ENCODE peak calls at places on chromosome 14, in four cellular contexts. I is foreskin fibroblast, L is fibroblast of lung, H is WTC11. J is an unnamed sample.

GRCh38 chr14:104856869-104857860 is 7.9 kb upstream of the CEP170B start:
- DNase-seq in I (no peak), L (no peak), H (no peak), J (no peak)

GRCh38 chr14:69879175-69880047 is at the start of gene SMOC1:
- DNase-seq in I (peak), L (peak), H (peak), J (no peak)

GRCh38 chr14:104976198-104977007 is 1.8 kb downstream of the AHNAK2 start:
- DNase-seq in I (peak), L (peak), H (peak), J (peak)

GRCh38 chr14:85187521-85187920 is 342.4 kb upstream of the FLRT2 start:
- DNase-seq in I (no peak), L (no peak), H (no peak), J (no peak)

GRCh38 chr14:79544671-79545070 is 666.6 kb downstream of the DIO2 start:
- DNase-seq in I (peak), L (peak), H (no peak), J (peak)

GRCh38 chr14:105091335-105092123 is 26.3 kb upstream of the GPR132 start:
- DNase-seq in I (peak), L (peak), H (no peak), J (no peak)

GRCh38 chr14:67569651-67570290 is 30.3 kb downstream of the PIGH start:
- DNase-seq in I (no peak), L (no peak), H (no peak), J (no peak)

GRCh38 chr14:75849496-75849895 is 132.3 kb downstream of the TGFB3 start:
- DNase-seq in I (no peak), L (peak), H (no peak), J (peak)